ENCODE peak calls at places on chromosomes 5 and 9, in eight cellular contexts. D, V, X, C, E, N, Y and M are unnamed samples.
A peak's percentile ranks its signal among the peaks of the same experiment; 100 is the strongest.

GRCh38 chr5:43603535-43604363 is 769 bp downstream of the NNT start:
- DNase-seq in D (peak; percentile 37), V (peak; percentile 49), X (peak; percentile 74), C (peak; percentile 70), E (peak; percentile 91), N (peak; percentile 12), Y (no peak), M (peak; percentile 35)

GRCh38 chr9:127213859-127214258 is 50.7 kb upstream of the GARNL3 start:
- DNase-seq in D (no peak), V (no peak), X (no peak), C (no peak), E (no peak), N (no peak), Y (no peak), M (no peak)

GRCh38 chr5:116702776-116703175 is 128.2 kb upstream of the SEMA6A start:
- DNase-seq in D (no peak), V (no peak), X (no peak), C (no peak), E (no peak), N (no peak), Y (no peak), M (no peak)

GRCh38 chr9:101201626-101202025 is 173.1 kb downstream of the PLPPR1 start:
- DNase-seq in D (no peak), V (no peak), X (no peak), C (no peak), E (no peak), N (no peak), Y (no peak), M (no peak)

GRCh38 chr5:107993341-107993740 is 322.6 kb upstream of the EFNA5 start:
- DNase-seq in D (no peak), V (no peak), X (no peak), C (no peak), E (no peak), N (no peak), Y (no peak), M (no peak)

GRCh38 chr5:43409809-43410271 is 2.4 kb downstream of the CCL28 start:
- DNase-seq in D (no peak), V (no peak), X (no peak), C (peak; percentile 65), E (no peak), N (no peak), Y (no peak), M (no peak)

GRCh38 chr5:157989296-157989695 is 130.4 kb upstream of the CLINT1 start:
- DNase-seq in D (peak; percentile 12), V (no peak), X (no peak), C (no peak), E (no peak), N (peak; percentile 12), Y (no peak), M (peak; percentile 27)

GRCh38 chr9:14346826-14347407 is 33.0 kb upstream of the NFIB start:
- DNase-seq in D (no peak), V (no peak), X (no peak), C (no peak), E (peak; percentile 48), N (no peak), Y (no peak), M (no peak)

GRCh38 chr9:107480386-107480789 is 9.2 kb downstream of the KLF4 start:
- DNase-seq in D (peak; percentile 85), V (peak; percentile 95), X (no peak), C (peak; percentile 35), E (peak; percentile 61), N (no peak), Y (peak; percentile 49), M (peak; percentile 91)

GRCh38 chr5:142447887-142448286 is 123.1 kb upstream of the SPRY4 start:
- DNase-seq in D (no peak), V (no peak), X (no peak), C (no peak), E (no peak), N (no peak), Y (no peak), M (no peak)

GRCh38 chr5:173790177-173790719 is 97.9 kb upstream of the CPEB4 start:
- DNase-seq in D (no peak), V (no peak), X (no peak), C (no peak), E (no peak), N (no peak), Y (no peak), M (no peak)

GRCh38 chr9:92359380-92360007 is 33.7 kb downstream of the CENPP start:
- DNase-seq in D (peak; percentile 62), V (no peak), X (no peak), C (no peak), E (no peak), N (no peak), Y (no peak), M (peak; percentile 79)

GRCh38 chr5:91212336-91213092 is 170.6 kb downstream of the ARRDC3 start:
- DNase-seq in D (peak; percentile 92), V (peak; percentile 99), X (no peak), C (no peak), E (peak; percentile 44), N (peak; percentile 56), Y (peak; percentile 81), M (peak; percentile 98)

GRCh38 chr5:1315709-1316587 is 21.1 kb upstream of the TERT start:
- DNase-seq in D (peak; percentile 7), V (no peak), X (peak; percentile 91), C (peak; percentile 80), E (no peak), N (no peak), Y (no peak), M (peak; percentile 3)

GRCh38 chr5:80399553-80400239 is 8.2 kb upstream of the ZFYVE16 start:
- DNase-seq in D (peak; percentile 57), V (peak; percentile 86), X (peak; percentile 39), C (no peak), E (no peak), N (peak; percentile 2), Y (peak; percentile 21), M (peak; percentile 67)

DNA sequence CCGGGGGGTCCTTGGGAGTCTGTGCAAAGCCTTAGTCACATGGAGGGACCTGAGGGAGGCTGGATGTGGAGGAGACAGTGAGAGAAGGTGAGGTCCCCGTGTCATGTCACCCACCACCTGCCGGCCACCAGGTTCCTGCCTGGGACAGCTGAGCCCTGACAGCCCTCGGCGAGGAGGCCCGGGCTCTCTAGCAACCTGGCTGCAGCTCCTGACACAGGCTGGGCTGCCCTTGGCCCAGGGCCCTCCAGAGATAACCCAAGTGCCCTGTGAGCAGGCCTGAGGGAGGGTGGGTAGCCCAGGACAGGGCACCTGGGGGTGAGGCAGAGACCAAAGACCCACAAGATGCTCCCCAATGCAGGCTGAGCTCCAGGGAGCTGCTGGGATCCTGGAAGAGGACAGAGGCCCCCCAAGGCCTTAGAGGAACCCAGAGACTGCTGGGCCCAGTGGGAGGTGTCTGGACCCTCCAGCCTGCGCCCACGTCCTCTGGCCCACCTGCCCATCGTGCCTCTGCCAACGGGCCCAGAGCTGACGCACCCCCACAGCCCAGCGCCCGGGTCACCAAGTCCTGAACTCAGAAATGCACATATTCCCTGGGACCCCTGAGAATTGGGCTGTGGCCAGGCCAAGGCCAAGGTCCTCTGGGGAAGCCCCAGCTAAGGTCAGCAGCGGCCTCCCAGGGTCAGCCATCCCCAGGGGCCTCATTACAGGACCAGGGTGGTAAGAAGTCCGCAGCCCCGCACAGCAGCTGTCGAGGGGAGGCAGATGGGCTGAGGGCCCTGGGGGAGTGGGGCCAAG is 8.8 kb upstream of the PTGDS start:
- DNase-seq in D (no peak), V (no peak), X (no peak), C (no peak), E (no peak), N (no peak), Y (no peak), M (no peak)
- H3K4me3 ChIP-seq in D (no peak overlapping the region), V (no peak overlapping the region), X (no peak overlapping the region), C (no peak overlapping the region), E (no peak overlapping the region), N (no peak overlapping the region), Y (no peak overlapping the region), M (no peak overlapping the region)

DNA sequence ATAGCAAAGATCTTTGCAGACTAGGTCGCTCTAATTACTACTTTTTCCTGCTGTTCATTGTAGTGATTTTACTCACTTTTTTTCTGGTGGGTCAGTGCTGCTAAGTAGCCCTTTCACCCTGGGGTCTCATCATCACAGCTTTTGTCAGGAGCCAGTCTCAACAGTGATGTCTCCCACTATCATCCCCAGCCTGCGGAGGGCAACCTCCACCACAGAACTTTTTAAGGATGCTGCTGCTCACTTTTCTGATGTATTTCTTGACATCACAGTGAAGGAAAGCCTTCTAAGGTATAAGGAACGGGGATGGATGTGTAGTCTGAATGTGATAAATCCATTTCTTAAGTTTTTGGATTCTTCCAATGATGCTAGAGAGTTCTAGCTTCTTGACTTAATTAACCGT is 242.5 kb upstream of the RIOK2 start:
- DNase-seq in D (peak; percentile 30), V (peak; percentile 30), X (no peak), C (no peak), E (no peak), N (peak; percentile 37), Y (no peak), M (peak; percentile 14)
- TF ChIP-seq CTCF in D (peak; percentile 40), V (peak; percentile 36), X (peak; percentile 46), C (no peak), E (peak; percentile 23), N (peak; percentile 65), Y (peak; percentile 49), M (peak; percentile 36)

GRCh38 chr9:22050924-22051323 is 41.8 kb upstream of the CDKN2B start:
- DNase-seq in D (no peak), V (no peak), X (no peak), C (no peak), E (no peak), N (no peak), Y (no peak), M (no peak)
- H3K4me3 ChIP-seq in D (no peak overlapping the region), V (no peak overlapping the region), X (no peak overlapping the region), C (no peak overlapping the region), E (no peak overlapping the region), N (no peak overlapping the region), Y (no peak overlapping the region), M (no peak overlapping the region)

GRCh38 chr9:123432331-123433236 is 76.6 kb downstream of the CRB2 start:
- DNase-seq in D (no peak), V (no peak), X (no peak), C (no peak), E (no peak), N (no peak), Y (no peak), M (no peak)

GRCh38 chr9:123437201-123437600 is 81.2 kb downstream of the CRB2 start:
- DNase-seq in D (no peak), V (no peak), X (no peak), C (no peak), E (no peak), N (no peak), Y (no peak), M (no peak)

GRCh38 chr9:123435471-123435870 is 79.5 kb downstream of the CRB2 start:
- DNase-seq in D (no peak), V (no peak), X (no peak), C (no peak), E (no peak), N (no peak), Y (no peak), M (no peak)

GRCh38 chr9:123431581-123431980 is 75.6 kb downstream of the CRB2 start:
- DNase-seq in D (no peak), V (no peak), X (no peak), C (no peak), E (no peak), N (no peak), Y (no peak), M (no peak)

DNA sequence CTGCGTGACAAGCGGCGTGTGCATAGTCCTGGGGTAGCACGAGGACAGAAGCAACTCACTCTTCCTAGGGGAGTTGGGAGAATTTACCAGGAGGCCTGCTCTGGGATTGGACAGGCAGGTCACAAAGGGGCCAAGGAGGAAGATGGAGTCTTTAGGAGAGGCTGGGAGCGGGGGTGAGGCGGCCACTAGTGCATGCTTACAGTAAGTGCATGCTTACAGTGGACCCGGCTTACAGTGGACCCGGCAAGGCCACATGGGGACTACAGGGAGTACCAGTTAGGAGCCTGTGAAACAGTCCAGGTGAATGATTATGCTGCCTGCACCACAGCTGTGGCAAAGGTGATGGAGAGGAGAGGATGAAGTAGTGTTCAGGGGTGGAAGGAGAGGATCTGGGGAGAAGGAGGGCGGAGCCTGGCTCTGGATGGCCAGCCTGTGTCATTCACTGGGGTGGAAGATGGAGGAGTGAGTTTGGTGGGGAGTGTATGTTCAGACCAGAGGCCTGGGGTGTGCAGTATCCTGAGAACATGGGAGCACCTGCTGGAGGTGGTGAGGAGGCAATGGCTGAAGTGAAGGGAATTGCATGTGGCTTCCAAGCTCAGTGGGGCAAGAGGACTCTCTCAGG is 78.7 kb downstream of the CRB2 start:
- DNase-seq in D (no peak), V (no peak), X (no peak), C (no peak), E (no peak), N (peak; percentile 9), Y (no peak), M (no peak)
- TF ChIP-seq CTCF in D (no peak), V (no peak), X (no peak), C (no peak), E (no peak), N (peak; percentile 46), Y (peak; percentile 17), M (peak; percentile 6)